ENCODE peak calls at places on chromosomes 5 and 9, in five cellular contexts. I is coronary artery; G is thoracic aorta; L is CD8-positive, alpha-beta T cell; J is AG04450. N is an unnamed sample.

GRCh38 chr5:96226941-96227552 is 206.0 kb downstream of the PCSK1 start:
- DNase-seq in J (peak; percentile 87), G (no peak), I (no peak), L (no peak), N (peak; percentile 61)

GRCh38 chr9:133514475-133515239 is 10.1 kb downstream of the MYMK start:
- DNase-seq in L (no peak), J (no peak), I (no peak), G (no peak), N (no peak)

GRCh38 chr5:172640822-172641358 is at the start of gene NEURL1B:
- DNase-seq in J (no peak), L (peak; percentile 5), I (no peak), G (no peak), N (no peak)

GRCh38 chr9:72577212-72577753 is 55.9 kb downstream of the TMC1 start:
- DNase-seq in J (peak; percentile 50), L (no peak), G (no peak), I (no peak), N (peak; percentile 70)

GRCh38 chr9:2389404-2389803 is 232.2 kb upstream of the VLDLR start:
- DNase-seq in I (no peak), J (no peak), L (no peak), G (no peak), N (no peak)

GRCh38 chr5:16538001-16538400 is 72.4 kb upstream of the ZNF622 start:
- DNase-seq in G (no peak), L (no peak), J (no peak), I (no peak), N (no peak)

GRCh38 chr9:4987996-4988421 is 2.9 kb downstream of the JAK2 start:
- DNase-seq in J (peak; percentile 30), G (no peak), L (peak; percentile 35), I (no peak), N (peak; percentile 74)

GRCh38 chr5:151184316-151185042 is 26.9 kb upstream of the ANXA6 start:
- DNase-seq in L (no peak), I (no peak), G (no peak), J (no peak), N (no peak)

GRCh38 chr9:80501635-80502034 is 929.9 kb downstream of the TLE4 start:
- DNase-seq in L (no peak), I (no peak), J (no peak), G (no peak), N (no peak)

GRCh38 chr9:17962747-17963146 is 383.9 kb downstream of the SH3GL2 start:
- DNase-seq in L (no peak), G (peak; percentile 7), I (no peak), J (no peak), N (no peak)

GRCh38 chr9:81687521-81688261 is 1.7 kb downstream of the TLE1 start:
- DNase-seq in G (no peak), L (no peak), J (no peak), I (peak; percentile 84), N (no peak)

GRCh38 chr9:136285501-136286358 is 18.2 kb downstream of the CCDC187 start:
- DNase-seq in I (no peak), G (no peak), L (no peak), J (no peak), N (no peak)

GRCh38 chr9:94805585-94805984 is 79.1 kb downstream of the AOPEP start:
- DNase-seq in J (peak; percentile 88), L (no peak), G (no peak), I (no peak), N (peak; percentile 61)

GRCh38 chr5:1523480-1523792 is 324 bp downstream of the LPCAT1 start:
- DNase-seq in I (no peak), J (no peak), L (no peak), G (no peak), N (no peak)

GRCh38 chr9:126985870-126986498 is 71.4 kb downstream of the RALGPS1 start:
- DNase-seq in J (no peak), L (peak; percentile 75), I (peak; percentile 60), G (no peak), N (peak; percentile 85)

GRCh38 chr5:85340790-85341189 is 956.1 kb upstream of the EDIL3 start:
- DNase-seq in G (no peak), I (no peak), L (no peak), J (no peak), N (no peak)

GRCh38 chr5:142215915-142216681 is 107.5 kb downstream of the NDFIP1 start:
- DNase-seq in I (peak; percentile 91), J (peak; percentile 93), L (no peak), G (peak; percentile 48), N (peak; percentile 60)

GRCh38 chr5:170809551-170809950 is 26.0 kb downstream of the GABRP start:
- DNase-seq in L (no peak), I (no peak), J (peak; percentile 27), G (no peak), N (no peak)

GRCh38 chr9:29637448-29638196 is 2064.3 kb upstream of the C9orf72 start:
- DNase-seq in G (no peak), L (no peak), I (no peak), J (no peak), N (no peak)

GRCh38 chr9:90024419-90024818 is 419.6 kb downstream of the GADD45G start:
- DNase-seq in J (no peak), I (no peak), L (no peak), G (no peak), N (no peak)
- H3K4me3 ChIP-seq in J (no peak overlapping the region), I (no peak overlapping the region), L (no peak overlapping the region), G (no peak overlapping the region), N (no peak overlapping the region)

GRCh38 chr9:78439192-78439865 is 142.4 kb downstream of the PSAT1 start:
- DNase-seq in G (peak; percentile 21), J (peak; percentile 81), I (peak; percentile 80), L (peak; percentile 46), N (peak; percentile 30)
- H3K4me3 ChIP-seq in G (peak overlapping the region; percentile 58), J (peak overlapping the region; percentile 52), I (peak overlapping the region; percentile 45), L (no peak overlapping the region), N (no peak overlapping the region)

GRCh38 chr5:154485092-154485491 is 7.1 kb upstream of the HAND1 start:
- DNase-seq in J (no peak), G (no peak), L (no peak), I (no peak), N (no peak)

GRCh38 chr5:154483654-154484392 is 5.8 kb upstream of the HAND1 start:
- DNase-seq in J (no peak), G (no peak), I (no peak), L (no peak), N (no peak)

GRCh38 chr5:154485850-154486426 is 7.9 kb upstream of the HAND1 start:
- DNase-seq in I (no peak), J (no peak), G (no peak), L (no peak), N (no peak)

GRCh38 chr5:154482528-154483449 is 4.8 kb upstream of the HAND1 start:
- DNase-seq in L (no peak), I (no peak), G (no peak), J (no peak), N (no peak)

DNA sequence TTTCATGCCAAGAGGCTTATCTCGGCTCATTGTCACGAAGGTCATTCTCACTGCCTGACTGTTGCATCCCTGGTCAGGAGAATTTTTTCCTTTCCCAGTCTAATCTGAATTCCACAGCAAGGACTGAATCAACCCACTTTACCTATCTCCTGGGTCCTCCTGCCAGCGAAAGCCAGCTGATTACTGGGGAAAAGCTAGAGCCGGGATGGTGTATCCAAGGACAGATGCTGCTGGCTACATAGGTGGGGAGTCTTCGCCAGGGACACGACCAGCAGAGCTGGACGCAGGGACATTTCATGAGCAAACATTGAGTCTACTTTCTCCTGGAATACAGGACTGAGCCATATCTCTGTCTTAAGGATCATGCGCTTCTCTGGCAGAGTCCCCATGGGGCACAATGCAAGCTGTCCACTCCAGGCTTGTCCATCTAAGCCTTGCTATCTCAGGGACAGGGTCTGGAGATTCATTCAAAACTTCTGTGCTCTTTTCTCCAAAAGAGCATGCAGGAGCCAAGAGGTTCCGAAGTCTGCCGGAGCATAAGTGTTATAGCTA is 6.4 kb upstream of the HAND1 start:
- DNase-seq in G (no peak), J (no peak), I (no peak), L (no peak), N (no peak)
- H3K4me3 ChIP-seq in G (no peak overlapping the region), J (no peak overlapping the region), I (no peak overlapping the region), L (no peak overlapping the region), N (no peak overlapping the region)

DNA sequence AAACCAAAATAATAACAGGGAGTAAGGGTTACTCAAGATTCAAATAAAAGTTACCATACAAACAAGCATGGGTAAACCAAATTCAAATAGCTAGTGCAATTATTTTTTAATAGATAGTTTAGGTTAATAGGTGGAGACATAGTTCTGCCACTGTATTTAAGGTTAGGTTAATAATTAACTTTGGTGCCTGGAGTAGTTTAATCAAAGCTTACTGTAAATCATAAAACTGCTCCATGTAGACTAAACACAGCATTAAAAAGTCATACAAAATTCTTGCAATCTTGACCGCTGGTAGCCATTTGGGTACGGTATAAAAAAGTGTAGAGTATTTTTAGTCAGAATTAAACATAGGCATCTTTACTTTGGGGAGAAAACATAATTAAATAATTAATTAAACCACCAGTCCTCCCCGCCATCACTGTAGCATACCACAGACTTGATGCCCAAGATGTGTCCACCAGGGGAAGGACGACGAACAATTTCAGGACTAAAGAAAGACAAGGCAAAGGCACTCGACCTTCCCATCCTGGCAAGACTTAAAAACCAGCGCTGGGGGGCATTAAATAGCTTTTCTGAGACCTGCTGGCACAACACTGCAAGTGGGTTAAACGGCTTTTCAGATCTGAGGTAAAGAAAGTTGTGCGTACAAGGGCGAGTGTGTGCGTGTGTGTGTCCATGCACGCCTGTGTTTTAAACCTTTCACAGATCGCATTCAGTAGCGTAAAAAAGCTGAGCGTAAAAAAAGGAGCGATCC is 2.9 kb downstream of the SEMA6A start:
- DNase-seq in I (no peak), J (no peak), L (no peak), G (no peak), N (no peak)
- H3K4me3 ChIP-seq in I (peak overlapping the region; percentile 77), J (no peak overlapping the region), L (no peak overlapping the region), G (peak overlapping the region; percentile 78), N (peak overlapping the region; percentile 89)

N was measured in SK-N-MC.